ENCODE peak calls at places on chromosomes 7 and 10, in four cellular contexts. X, Z, W and Q are unnamed samples.

GRCh38 chr10:102935939-102936605 is 18.0 kb downstream of the CNNM2 start:
- DNase-seq in X (no peak), W (no peak), Z (no peak), Q (no peak)

GRCh38 chr10:26491934-26492333 is 53.8 kb downstream of the APBB1IP start:
- DNase-seq in Z (no peak), X (no peak), W (no peak), Q (no peak)

GRCh38 chr10:5117021-5117420 is 22.8 kb downstream of the AKR1C3 start:
- DNase-seq in W (no peak), Z (no peak), X (no peak), Q (no peak)

GRCh38 chr10:11536256-11536655 is 75.2 kb downstream of the USP6NL start:
- DNase-seq in W (no peak), X (no peak), Z (no peak), Q (no peak)

GRCh38 chr10:88996927-88997326 is 6.3 kb downstream of the FAS start:
- DNase-seq in X (no peak), W (no peak), Z (no peak), Q (no peak)

GRCh38 chr7:102836206-102836938 is 76.4 kb upstream of the LRRC17 start:
- DNase-seq in W (peak; percentile 95), Z (peak; percentile 26), X (peak; percentile 98), Q (peak; percentile 98)

GRCh38 chr7:17721736-17722285 is 218.5 kb downstream of the SNX13 start:
- DNase-seq in Z (no peak), X (no peak), W (no peak), Q (no peak)

GRCh38 chr10:48378675-48379074 is 72.2 kb downstream of the MAPK8 start:
- DNase-seq in X (no peak), Z (no peak), W (no peak), Q (no peak)

GRCh38 chr10:126384269-126384873 is 3.9 kb downstream of the ADAM12 start:
- DNase-seq in W (peak; percentile 96), X (peak; percentile 99), Z (no peak), Q (peak; percentile 99)

GRCh38 chr10:96038476-96039387 is 4.7 kb upstream of the CCNJ start:
- DNase-seq in W (no peak), Z (no peak), X (no peak), Q (no peak)

GRCh38 chr10:60042262-60042661 is 135.9 kb upstream of the CCDC6 start:
- DNase-seq in W (no peak), Z (no peak), X (no peak), Q (no peak)

GRCh38 chr10:80622153-80622552 is 84.5 kb downstream of the SH2D4B start:
- DNase-seq in X (no peak), Z (no peak), W (no peak), Q (no peak)

GRCh38 chr7:2191026-2191425 is 41.7 kb downstream of the MAD1L1 start:
- DNase-seq in Z (no peak), W (no peak), X (peak; percentile 61), Q (no peak)

GRCh38 chr10:14032406-14032998 is 298.2 kb downstream of the FRMD4A start:
- DNase-seq in X (peak; percentile 12), Z (no peak), W (no peak), Q (no peak)

GRCh38 chr10:37654466-37654865 is 202.9 kb downstream of the ZNF248 start:
- DNase-seq in Z (no peak), X (no peak), W (no peak), Q (no peak)

GRCh38 chr7:46486264-46487206 is 565.5 kb upstream of the IGFBP3 start:
- DNase-seq in Z (peak; percentile 6), W (peak; percentile 88), X (peak; percentile 88), Q (peak; percentile 90)

GRCh38 chr7:102874166-102874829 is 38.5 kb upstream of the LRRC17 start:
- DNase-seq in Z (peak; percentile 61), W (peak; percentile 94), X (peak; percentile 99), Q (peak; percentile 99)

GRCh38 chr7:78702770-78703169 is 750.7 kb downstream of the MAGI2 start:
- DNase-seq in X (peak; percentile 98), Z (no peak), W (peak; percentile 99), Q (peak; percentile 95)

GRCh38 chr10:78215645-78216044 is 182.0 kb downstream of the RPS24 start:
- DNase-seq in W (peak; percentile 61), Z (no peak), X (peak; percentile 51), Q (peak; percentile 66)

GRCh38 chr10:122669842-122670241 is 29.8 kb downstream of the C10orf120 start:
- DNase-seq in Z (no peak), W (no peak), X (no peak), Q (no peak)

GRCh38 chr10:94299417-94299816 is 63.3 kb downstream of the NOC3L start:
- DNase-seq in Z (no peak), W (peak; percentile 48), X (peak; percentile 83), Q (peak; percentile 77)

GRCh38 chr10:126924915-126925300 is 19.7 kb downstream of the DOCK1 start:
- DNase-seq in X (no peak), W (peak; percentile 60), Z (no peak), Q (peak; percentile 33)

GRCh38 chr10:122252805-122253204 is 18.3 kb upstream of the BTBD16 start:
- DNase-seq in W (no peak), Z (no peak), X (peak; percentile 20), Q (peak; percentile 23)

GRCh38 chr7:31783221-31783620 is 96.2 kb downstream of the PPP1R17 start:
- DNase-seq in X (no peak), Z (no peak), W (no peak), Q (no peak)
- H3K4me1 ChIP-seq in X (no peaks in the 10 kb centered on the region), Z (no peaks in the 10 kb centered on the region), W (peaks cover 2% of the 10 kb centered on the region), Q (no peaks in the 10 kb centered on the region)

GRCh38 chr7:123367508-123368122 is 166.8 kb downstream of the IQUB start:
- DNase-seq in W (no peak), X (no peak), Z (peak; percentile 15), Q (peak; percentile 6)
- H3K27ac ChIP-seq in W (no peak overlapping the region), X (no peak overlapping the region), Z (no peak overlapping the region), Q (no peak overlapping the region)

GRCh38 chr10:73646598-73647041 is 5.3 kb upstream of the MYOZ1 start:
- DNase-seq in W (no peak), Z (no peak), X (no peak), Q (no peak)
- H3K4me1 ChIP-seq in W (peaks cover 23% of the 10 kb centered on the region), Z (no peaks in the 10 kb centered on the region), X (peaks cover 33% of the 10 kb centered on the region), Q (peaks cover 15% of the 10 kb centered on the region)

DNA sequence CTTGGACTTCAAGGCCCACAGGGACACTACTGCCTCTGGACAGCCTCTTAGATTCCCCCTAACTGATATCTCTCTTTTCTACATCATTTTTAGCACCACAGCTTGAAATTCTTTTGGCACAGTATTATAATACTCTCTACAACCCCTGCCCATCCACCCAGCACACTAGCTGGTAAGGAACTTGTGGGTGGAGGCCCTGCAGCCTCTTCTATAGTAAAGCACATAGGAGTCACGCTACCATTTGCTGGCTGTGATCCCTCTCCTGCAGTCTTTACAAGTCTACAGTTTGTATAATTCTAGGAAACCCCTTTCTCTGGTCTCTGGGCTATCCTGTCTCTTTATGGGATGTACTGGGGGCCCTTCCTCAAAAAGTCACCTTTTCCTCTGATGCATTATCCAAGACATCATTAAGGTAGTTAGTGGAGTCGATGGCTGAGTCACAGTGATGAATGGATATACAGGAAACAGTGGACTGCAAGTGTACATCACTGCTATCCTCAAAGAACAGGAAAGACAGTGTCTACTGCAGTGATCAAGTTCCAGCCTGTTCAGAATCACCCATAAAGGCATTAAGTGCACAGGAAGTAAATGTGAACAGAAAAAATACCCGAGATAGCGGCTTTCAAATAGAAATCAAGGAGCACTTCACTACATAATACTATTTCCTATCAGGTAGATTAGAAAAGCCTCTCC is 54.4 kb downstream of the STK17A start:
- DNase-seq in W (peak; percentile 73), X (peak; percentile 63), Z (no peak), Q (peak; percentile 73)
- H3K27ac ChIP-seq in W (no peak overlapping the region), X (peak overlapping the region; percentile 48), Z (no peak overlapping the region), Q (no peak overlapping the region)

GRCh38 chr7:265998-266850 is 23.7 kb upstream of the FOXL3 start:
- DNase-seq in W (no peak), X (no peak), Z (no peak), Q (no peak)
- H3K4me1 ChIP-seq in W (no peaks in the 10 kb centered on the region), X (no peaks in the 10 kb centered on the region), Z (no peaks in the 10 kb centered on the region), Q (no peaks in the 10 kb centered on the region)

DNA sequence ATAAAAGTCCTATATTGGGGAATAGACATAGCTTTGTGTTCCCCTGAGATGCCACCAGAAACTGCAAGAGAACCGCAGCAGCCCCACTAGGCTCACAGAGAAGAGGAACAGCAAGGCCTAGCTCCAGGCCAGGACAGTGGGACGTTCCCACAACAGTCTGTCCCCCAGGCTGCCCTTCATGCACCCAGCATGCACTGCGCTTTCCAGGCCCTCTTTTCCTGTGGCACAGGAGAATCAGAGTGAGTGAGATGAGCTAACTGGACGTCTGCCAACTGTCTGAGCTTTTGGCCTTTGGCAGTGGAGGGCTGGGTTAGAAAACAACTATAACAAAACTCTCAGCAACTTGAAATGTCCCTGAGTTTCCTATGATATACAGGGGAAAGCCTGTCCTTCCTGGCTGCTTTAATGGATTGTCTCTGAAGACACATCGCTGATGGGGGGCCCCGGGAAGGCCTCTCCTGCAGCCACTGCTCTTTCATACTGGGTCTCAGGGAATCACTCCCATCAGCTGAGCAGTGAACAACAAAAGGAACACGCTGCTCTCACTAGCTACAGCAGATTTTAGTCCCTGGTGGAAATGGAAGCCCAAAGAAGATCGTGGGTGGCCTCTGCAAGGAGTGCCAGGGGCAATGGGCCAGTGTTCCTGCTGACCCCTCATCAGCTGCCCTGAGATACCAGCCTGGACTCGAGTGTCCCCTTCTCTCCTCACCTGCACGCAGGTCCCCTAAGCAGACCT is 53.5 kb downstream of the PODXL start:
- DNase-seq in X (no peak), Z (no peak), W (peak; percentile 49), Q (peak; percentile 67)
- H3K27ac ChIP-seq in X (no peak overlapping the region), Z (no peak overlapping the region), W (no peak overlapping the region), Q (no peak overlapping the region)

GRCh38 chr10:71630168-71630567 is 89.4 kb downstream of the C10orf105 start:
- DNase-seq in W (no peak), X (no peak), Z (no peak), Q (no peak)
- H3K4me1 ChIP-seq in W (no peaks in the 10 kb centered on the region), X (no peaks in the 10 kb centered on the region), Z (no peaks in the 10 kb centered on the region), Q (no peaks in the 10 kb centered on the region)

GRCh38 chr7:157299317-157299612 is 37.5 kb upstream of the DNAJB6 start:
- DNase-seq in W (no peak), Z (no peak), X (no peak), Q (no peak)
- H3K27ac ChIP-seq in W (no peak overlapping the region), Z (peak overlapping the region; percentile 83), X (no peak overlapping the region), Q (no peak overlapping the region)